ENCODE peak calls at places on chromosomes 6 and 20, in eight cellular contexts. B, T, M, H, Y, O, K and A are unnamed samples.

GRCh38 chr6:136226027-136226673 is 24.0 kb downstream of the MTFR2 start:
- DNase-seq in K (peak), T (peak), Y (peak), B (peak), H (peak), O (peak), M (peak), A (peak)

GRCh38 chr6:41449399-41450245 is 96.6 kb upstream of the FOXP4 start:
- DNase-seq in Y (peak), O (no peak), T (no peak), M (no peak), H (no peak), K (no peak), B (no peak), A (no peak)

GRCh38 chr6:107811591-107812218 is 12.4 kb downstream of the SCML4 start:
- DNase-seq in H (no peak), B (no peak), Y (peak), K (no peak), M (no peak), T (no peak), O (peak), A (no peak)

GRCh38 chr20:9140172-9140760 is 71.4 kb downstream of the PLCB4 start:
- DNase-seq in M (no peak), H (no peak), B (no peak), O (no peak), Y (no peak), T (peak), K (no peak), A (no peak)

GRCh38 chr20:19909696-19910095 is 107.5 kb upstream of the NAA20 start:
- DNase-seq in B (no peak), K (peak), Y (no peak), H (no peak), M (no peak), T (no peak), O (no peak), A (no peak)

GRCh38 chr6:36378936-36379335 is 8.5 kb downstream of the ETV7 start:
- DNase-seq in Y (no peak), H (no peak), T (no peak), K (no peak), O (no peak), B (no peak), M (no peak), A (no peak)

GRCh38 chr6:16239798-16240123 is 1.4 kb downstream of the GMPR start:
- DNase-seq in M (no peak), Y (no peak), T (no peak), K (no peak), B (no peak), H (no peak), O (peak), A (no peak)

GRCh38 chr6:99434702-99435530 is 9.8 kb upstream of the PNISR start:
- DNase-seq in B (no peak), H (no peak), Y (peak), M (peak), T (peak), K (no peak), O (peak), A (peak)

GRCh38 chr6:152636675-152637421 is at the start of gene SYNE1:
- DNase-seq in T (no peak), M (peak), O (peak), H (peak), Y (peak), K (peak), B (peak), A (peak)

GRCh38 chr20:50487397-50487796 is 22.8 kb upstream of the PTPN1 start:
- DNase-seq in M (no peak), Y (no peak), H (peak), K (no peak), O (no peak), T (no peak), B (no peak), A (no peak)

GRCh38 chr20:62895539-62895938 is 30.8 kb downstream of the DIDO1 start:
- DNase-seq in H (no peak), O (no peak), M (no peak), K (no peak), Y (no peak), B (no peak), T (no peak), A (no peak)

GRCh38 chr20:38730989-38731737 is 6.9 kb downstream of the SLC32A1 start:
- DNase-seq in T (peak), M (peak), Y (peak), O (peak), K (peak), H (peak), B (peak), A (peak)

GRCh38 chr20:906703-907102 is 9.4 kb downstream of the ANGPT4 start:
- DNase-seq in B (no peak), K (no peak), O (no peak), T (no peak), M (no peak), H (no peak), Y (no peak), A (no peak)

GRCh38 chr20:4720121-4720976 is 1.4 kb upstream of the PRND start:
- DNase-seq in H (peak), M (peak), B (peak), O (peak), T (peak), K (peak), Y (peak), A (peak)

GRCh38 chr6:30719356-30719755 is 796 bp upstream of the TUBB start:
- DNase-seq in T (no peak), Y (no peak), H (no peak), O (no peak), M (no peak), K (no peak), B (no peak), A (no peak)

GRCh38 chr6:54690596-54690995 is 156.0 kb upstream of the FAM83B start:
- DNase-seq in T (no peak), B (no peak), K (no peak), H (no peak), O (no peak), M (no peak), Y (no peak), A (no peak)

GRCh38 chr6:68296126-68296525 is 339.0 kb upstream of the ADGRB3 start:
- DNase-seq in Y (no peak), M (no peak), O (no peak), T (no peak), K (no peak), H (no peak), B (no peak), A (no peak)

GRCh38 chr6:82711992-82712788 is 348.6 kb downstream of the TPBG start:
- DNase-seq in M (no peak), O (no peak), Y (no peak), K (no peak), T (no peak), H (no peak), B (no peak), A (no peak)

GRCh38 chr6:33732385-33732784 is 14.3 kb downstream of the IP6K3 start:
- DNase-seq in T (no peak), B (no peak), O (no peak), K (no peak), H (no peak), M (no peak), Y (no peak), A (no peak)

GRCh38 chr6:107129370-107129925 is 14.1 kb upstream of the BEND3 start:
- DNase-seq in H (no peak), Y (peak), T (no peak), O (no peak), M (no peak), K (no peak), B (no peak), A (no peak)

GRCh38 chr20:16576219-16576618 is 3.0 kb upstream of the KIF16B start:
- DNase-seq in B (no peak), T (peak), Y (no peak), M (no peak), H (no peak), O (no peak), K (no peak), A (no peak)

GRCh38 chr6:44234101-44235090 is 11.0 kb downstream of the SLC29A1 start:
- DNase-seq in T (peak), K (peak), B (no peak), Y (peak), O (peak), H (peak), M (peak), A (peak)

GRCh38 chr20:57611605-57612311 is 8.5 kb downstream of the ZBP1 start:
- DNase-seq in M (no peak), B (no peak), T (no peak), Y (peak), O (no peak), K (peak), H (no peak), A (no peak)

GRCh38 chr6:78916411-78916810 is 49.1 kb downstream of the IRAK1BP1 start:
- DNase-seq in O (no peak), B (no peak), K (no peak), T (no peak), H (no peak), M (no peak), Y (no peak), A (no peak)

GRCh38 chr20:11261533-11262000 is 587.8 kb upstream of the JAG1 start:
- DNase-seq in B (no peak), T (no peak), M (no peak), H (no peak), O (peak), Y (no peak), K (no peak), A (no peak)

GRCh38 chr20:48657426-48658197 is 170.2 kb downstream of the PREX1 start:
- DNase-seq in M (peak), T (peak), Y (peak), O (peak), H (peak), B (peak), K (no peak), A (peak)

DNA sequence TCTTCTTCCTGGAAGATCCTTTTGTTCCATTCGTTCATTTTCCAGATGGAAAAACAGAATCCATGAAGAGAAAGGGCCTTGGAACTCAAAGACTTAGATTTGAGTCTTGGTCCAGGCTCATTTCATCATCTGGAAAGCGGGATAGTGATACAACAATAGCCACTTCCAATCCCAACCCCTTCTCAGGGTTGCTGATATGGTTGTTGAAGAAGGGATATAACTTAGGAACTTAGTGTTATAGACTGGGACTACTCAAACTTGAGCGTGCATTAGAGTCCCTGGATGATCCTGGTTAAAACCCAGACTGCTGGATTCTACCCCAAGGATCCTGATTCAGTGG is 1.3 kb downstream of the GDAP1L1 start:
- DNase-seq in T (no peak), H (no peak), M (no peak), O (no peak), K (no peak), B (no peak), Y (no peak), A (no peak)
- TF ChIP-seq CTCF in T (no peak), H (no peak), M (no peak), O (no peak), K (no peak), B (no peak), Y (no peak), A (no peak)

DNA sequence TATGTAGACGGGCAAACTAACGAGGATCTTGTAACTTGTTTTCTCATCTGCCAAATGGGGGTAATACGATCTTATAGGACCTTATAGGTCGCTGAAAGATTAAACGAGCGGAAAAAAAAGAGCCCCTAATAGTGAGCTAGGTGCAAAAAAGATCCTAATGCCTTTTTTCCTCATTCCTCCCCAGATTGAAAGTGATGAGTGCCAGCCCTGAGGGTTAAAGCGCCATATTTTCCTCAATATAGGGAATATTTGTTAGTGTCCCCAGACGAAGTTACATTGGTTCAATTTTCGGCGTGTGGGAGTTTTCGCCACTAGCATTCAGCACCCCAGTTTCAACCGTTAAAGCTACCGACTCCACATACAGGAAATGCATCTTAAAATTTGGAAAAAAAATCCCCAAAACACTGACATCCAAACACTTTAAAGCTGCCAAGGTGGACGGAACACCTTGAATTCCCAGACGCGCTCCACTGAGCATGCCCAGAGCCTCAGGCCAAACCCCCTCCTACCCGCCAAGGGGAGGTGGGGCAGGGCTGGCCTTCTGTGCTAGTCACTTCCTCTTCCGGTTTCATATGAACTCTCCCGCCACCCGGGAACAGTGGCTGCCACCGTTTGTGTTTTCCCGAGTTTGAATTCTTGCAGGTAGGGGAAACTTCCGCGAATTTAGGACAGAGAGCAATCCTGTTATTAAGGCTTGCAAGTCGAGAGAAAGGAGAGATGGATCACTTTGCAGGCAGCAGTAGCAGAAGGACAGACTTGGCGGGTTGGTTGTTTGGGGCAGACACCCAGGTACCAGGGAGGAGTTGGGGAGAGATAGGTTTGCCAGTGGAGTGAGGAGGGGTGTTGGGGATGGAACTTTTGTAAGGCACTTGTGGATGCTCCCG is at the start of gene PRIM2:
- DNase-seq in H (peak), O (peak), M (peak), K (peak), Y (peak), T (peak), B (peak), A (peak)
- TF ChIP-seq CTCF in H (no peak), O (no peak), M (no peak), K (no peak), Y (no peak), T (no peak), B (no peak), A (no peak)

GRCh38 chr20:41029150-41029872 is 689 bp downstream of the TOP1 start:
- DNase-seq in Y (peak), K (peak), T (peak), O (no peak), H (peak), M (peak), B (peak), A (peak)

GRCh38 chr20:41027872-41028358 is 707 bp upstream of the TOP1 start:
- DNase-seq in B (no peak), M (no peak), T (no peak), K (no peak), H (no peak), Y (no peak), O (no peak), A (no peak)

GRCh38 chr20:41030536-41031242 is 2.1 kb downstream of the TOP1 start:
- DNase-seq in M (no peak), O (peak), H (no peak), Y (no peak), B (no peak), T (no peak), K (no peak), A (no peak)

GRCh38 chr20:41027366-41027765 is 1.3 kb upstream of the TOP1 start:
- DNase-seq in H (no peak), T (no peak), M (no peak), Y (no peak), K (no peak), B (no peak), O (no peak), A (no peak)

DNA sequence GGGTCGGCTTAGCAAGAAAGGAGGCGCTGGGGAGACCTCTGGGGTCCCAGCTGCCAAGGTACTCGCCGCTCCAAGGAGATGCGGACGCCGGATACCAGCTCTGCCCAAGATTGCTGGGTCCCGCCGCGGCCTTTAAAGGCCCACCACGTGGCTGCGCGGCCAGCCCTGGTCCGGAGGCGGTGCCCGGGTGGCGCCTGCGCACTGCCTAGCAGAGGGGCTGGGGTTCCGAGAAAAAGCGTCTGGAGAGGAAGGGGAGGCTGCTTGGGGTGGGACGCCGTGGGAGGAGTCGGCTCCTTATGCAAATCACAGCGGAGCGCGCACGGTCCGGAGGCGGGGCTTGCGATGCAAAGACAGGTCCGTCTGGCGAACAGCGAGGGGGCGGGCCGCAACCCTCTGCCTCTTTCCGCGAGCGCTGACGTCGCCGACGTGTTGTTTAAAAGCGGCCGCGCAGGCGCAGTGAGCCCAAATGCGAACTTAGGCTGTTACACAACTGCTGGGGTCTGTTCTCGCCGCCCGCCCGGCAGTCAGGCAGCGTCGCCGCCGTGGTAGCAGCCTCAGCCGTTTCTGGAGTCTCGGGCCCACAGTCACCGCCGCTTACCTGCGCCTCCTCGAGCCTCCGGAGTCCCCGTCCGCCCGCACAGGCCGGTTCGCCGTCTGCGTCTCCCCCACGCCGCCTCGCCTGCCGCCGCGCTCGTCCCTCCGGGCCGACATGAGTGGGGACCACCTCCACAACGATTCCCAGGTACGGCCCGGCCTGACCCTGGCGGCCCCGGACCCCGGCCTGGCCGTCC is at the start of gene TOP1:
- DNase-seq in T (peak), K (peak), H (peak), M (peak), Y (peak), O (peak), B (peak), A (peak)
- TF ChIP-seq CTCF in T (no peak), K (no peak), H (no peak), M (no peak), Y (no peak), O (no peak), B (no peak), A (no peak)

GRCh38 chr6:31878222-31878621 is 575 bp downstream of the SLC44A4 start:
- DNase-seq in K (no peak), M (peak), Y (no peak), B (no peak), T (no peak), O (no peak), H (no peak), A (no peak)

GRCh38 chr6:31877651-31878161 is 1.1 kb downstream of the SLC44A4 start:
- DNase-seq in K (peak), H (no peak), O (no peak), T (no peak), Y (peak), B (no peak), M (peak), A (no peak)

GRCh38 chr6:31875852-31876251 is 2.9 kb downstream of the SLC44A4 start:
- DNase-seq in Y (no peak), T (no peak), O (no peak), M (no peak), B (no peak), H (no peak), K (no peak), A (no peak)

GRCh38 chr6:31876357-31876756 is 2.4 kb downstream of the SLC44A4 start:
- DNase-seq in Y (no peak), B (no peak), M (no peak), O (no peak), T (no peak), H (no peak), K (no peak), A (no peak)

GRCh38 chr6:31877125-31877650 is 1.6 kb downstream of the SLC44A4 start:
- DNase-seq in H (no peak), T (no peak), K (no peak), M (peak), B (no peak), Y (peak), O (no peak), A (no peak)
- TF ChIP-seq CTCF in H (no peak), T (no peak), K (no peak), M (no peak), B (no peak), Y (no peak), O (no peak), A (no peak)

DNA sequence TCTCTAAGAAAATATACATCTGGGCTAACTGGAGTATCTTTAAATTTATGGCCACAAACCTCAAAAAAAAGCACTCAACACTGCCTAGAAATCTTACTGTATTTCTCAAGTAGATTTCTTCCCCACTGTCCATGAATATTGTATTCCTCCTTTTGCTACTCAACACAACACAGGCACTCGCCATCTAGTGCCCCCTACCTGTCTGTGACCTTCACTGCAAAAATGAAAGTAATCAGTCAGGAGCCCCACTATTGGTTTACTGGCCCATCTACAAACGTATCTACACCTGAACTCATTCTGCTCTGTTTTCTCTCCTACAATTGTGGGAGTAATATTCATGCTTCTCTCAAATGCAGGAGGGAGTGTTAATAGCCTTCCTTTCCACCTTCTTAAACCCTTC is 58.3 kb downstream of the LY86 start:
- DNase-seq in O (no peak), M (no peak), Y (no peak), K (no peak), T (peak), B (no peak), H (no peak), A (no peak)
- TF ChIP-seq CTCF in O (no peak), M (no peak), Y (no peak), K (no peak), T (peak), B (no peak), H (peak), A (no peak)